ENCODE peak calls at places on chromosomes 1 and 21, in six cellular contexts. One of them, this sample, is unnamed.

GRCh38 chr1:63878914-63879313 is 105.1 kb downstream of the ROR1 start:
- DNase-seq in cardiac muscle cell: peak; percentile 31
- DNase-seq in endothelial cell of umbilical vein: no peak
- DNase-seq in upper lobe of left lung: no peak
- DNase-seq in breast epithelium: no peak
- DNase-seq in H9: no peak
- DNase-seq in this sample: no peak

GRCh38 chr1:181482521-181483083 is 715 bp upstream of the CACNA1E start:
- DNase-seq in upper lobe of left lung: peak; percentile 91
- DNase-seq in endothelial cell of umbilical vein: no peak
- DNase-seq in cardiac muscle cell: peak; percentile 17
- DNase-seq in H9: peak; percentile 74
- DNase-seq in breast epithelium: no peak
- DNase-seq in this sample: no peak

GRCh38 chr21:14215971-14216621 is at the start of gene RBM11:
- DNase-seq in cardiac muscle cell: peak; percentile 52
- DNase-seq in upper lobe of left lung: peak; percentile 94
- DNase-seq in endothelial cell of umbilical vein: peak; percentile 8
- DNase-seq in H9: peak; percentile 83
- DNase-seq in breast epithelium: peak; percentile 73
- DNase-seq in this sample: peak; percentile 78

GRCh38 chr1:29124366-29125236 is 898 bp upstream of the TMEM200B start:
- DNase-seq in endothelial cell of umbilical vein: peak; percentile 72
- DNase-seq in cardiac muscle cell: peak; percentile 93
- DNase-seq in breast epithelium: peak; percentile 73
- DNase-seq in H9: peak; percentile 91
- DNase-seq in upper lobe of left lung: peak; percentile 95
- DNase-seq in this sample: peak; percentile 71

GRCh38 chr1:178607718-178608408 is 95.0 kb downstream of the TEX35 start:
- DNase-seq in breast epithelium: no peak
- DNase-seq in endothelial cell of umbilical vein: no peak
- DNase-seq in H9: no peak
- DNase-seq in cardiac muscle cell: peak; percentile 58
- DNase-seq in upper lobe of left lung: no peak
- DNase-seq in this sample: no peak

GRCh38 chr1:110916669-110917306 is 43.8 kb downstream of the CD53 start:
- DNase-seq in upper lobe of left lung: no peak
- DNase-seq in H9: no peak
- DNase-seq in breast epithelium: no peak
- DNase-seq in endothelial cell of umbilical vein: peak; percentile 3
- DNase-seq in cardiac muscle cell: peak; percentile 20
- DNase-seq in this sample: no peak

GRCh38 chr1:80251591-80251990 is 1245.1 kb upstream of the ADGRL4 start:
- DNase-seq in H9: no peak
- DNase-seq in breast epithelium: no peak
- DNase-seq in endothelial cell of umbilical vein: no peak
- DNase-seq in cardiac muscle cell: no peak
- DNase-seq in upper lobe of left lung: no peak
- DNase-seq in this sample: no peak

GRCh38 chr1:211603191-211603701 is 24.3 kb upstream of the SLC30A1 start:
- DNase-seq in endothelial cell of umbilical vein: no peak
- DNase-seq in cardiac muscle cell: peak; percentile 37
- DNase-seq in upper lobe of left lung: no peak
- DNase-seq in H9: no peak
- DNase-seq in breast epithelium: no peak
- DNase-seq in this sample: no peak

GRCh38 chr1:180188679-180189175 is 34.1 kb downstream of the QSOX1 start:
- DNase-seq in H9: no peak
- DNase-seq in upper lobe of left lung: no peak
- DNase-seq in endothelial cell of umbilical vein: no peak
- DNase-seq in cardiac muscle cell: no peak
- DNase-seq in breast epithelium: no peak
- DNase-seq in this sample: peak; percentile 92

GRCh38 chr1:119139393-119139792 is 1.1 kb downstream of the WARS2 start:
- DNase-seq in upper lobe of left lung: no peak
- DNase-seq in breast epithelium: no peak
- DNase-seq in cardiac muscle cell: no peak
- DNase-seq in H9: no peak
- DNase-seq in endothelial cell of umbilical vein: no peak
- DNase-seq in this sample: no peak

GRCh38 chr1:248841702-248842395 is 3.8 kb downstream of the ZNF672 start:
- DNase-seq in endothelial cell of umbilical vein: peak; percentile 42
- DNase-seq in upper lobe of left lung: no peak
- DNase-seq in breast epithelium: no peak
- DNase-seq in cardiac muscle cell: peak; percentile 81
- DNase-seq in H9: peak; percentile 71
- DNase-seq in this sample: peak; percentile 74

DNA sequence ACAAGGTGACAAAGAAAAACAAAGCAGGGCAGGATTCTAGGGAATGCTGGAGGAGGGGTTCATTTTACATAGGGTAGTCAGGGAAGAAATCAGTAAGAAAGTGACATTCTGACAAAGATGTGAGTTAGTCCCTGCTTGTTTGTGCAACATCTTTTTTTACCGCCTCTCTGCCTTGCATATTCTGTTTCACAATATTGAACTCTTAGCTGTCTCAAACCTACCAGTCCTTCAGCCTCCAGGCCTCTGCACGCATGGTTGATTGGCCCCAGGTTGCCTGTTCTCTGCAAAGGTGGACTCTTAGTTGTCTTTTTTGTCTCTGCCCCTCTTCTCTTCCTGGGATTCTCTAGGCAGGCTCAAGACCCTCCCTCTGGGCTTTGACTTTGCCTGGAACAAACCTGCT is 152.2 kb upstream of the RUNX1 start:
- DNase-seq in H9: no peak
- DNase-seq in breast epithelium: no peak
- DNase-seq in cardiac muscle cell: no peak
- DNase-seq in upper lobe of left lung: no peak
- DNase-seq in endothelial cell of umbilical vein: no peak
- DNase-seq in this sample: no peak
- H3K27ac ChIP-seq in H9: no peak overlapping the region
- H3K27ac ChIP-seq in breast epithelium: no peak overlapping the region
- H3K27ac ChIP-seq in cardiac muscle cell: no peak overlapping the region
- H3K27ac ChIP-seq in upper lobe of left lung: no peak overlapping the region
- H3K27ac ChIP-seq in endothelial cell of umbilical vein: no peak overlapping the region
- H3K27ac ChIP-seq in this sample: no peak overlapping the region

GRCh38 chr1:154960446-154961136 is 991 bp downstream of the PYGO2 start:
- DNase-seq in endothelial cell of umbilical vein: peak; percentile 22
- DNase-seq in H9: no peak
- DNase-seq in cardiac muscle cell: no peak
- DNase-seq in breast epithelium: no peak
- DNase-seq in upper lobe of left lung: no peak
- DNase-seq in this sample: no peak

GRCh38 chr1:154961207-154961496 is 430 bp downstream of the PYGO2 start:
- DNase-seq in breast epithelium: no peak
- DNase-seq in cardiac muscle cell: no peak
- DNase-seq in endothelial cell of umbilical vein: no peak
- DNase-seq in upper lobe of left lung: no peak
- DNase-seq in H9: peak; percentile 79
- DNase-seq in this sample: peak; percentile 97

GRCh38 chr1:154958681-154959447 is 2.7 kb downstream of the PYGO2 start:
- DNase-seq in endothelial cell of umbilical vein: no peak
- DNase-seq in cardiac muscle cell: no peak
- DNase-seq in breast epithelium: no peak
- DNase-seq in H9: no peak
- DNase-seq in upper lobe of left lung: no peak
- DNase-seq in this sample: no peak

GRCh38 chr1:154957258-154957657 is 1.4 kb upstream of the PBXIP1 start:
- DNase-seq in breast epithelium: no peak
- DNase-seq in upper lobe of left lung: no peak
- DNase-seq in endothelial cell of umbilical vein: no peak
- DNase-seq in cardiac muscle cell: no peak
- DNase-seq in H9: no peak
- DNase-seq in this sample: no peak

GRCh38 chr1:154959448-154959825 is 2.1 kb downstream of the PYGO2 start:
- DNase-seq in H9: no peak
- DNase-seq in upper lobe of left lung: no peak
- DNase-seq in cardiac muscle cell: no peak
- DNase-seq in breast epithelium: no peak
- DNase-seq in endothelial cell of umbilical vein: no peak
- DNase-seq in this sample: no peak
- H3K27ac ChIP-seq in H9: no peak overlapping the region
- H3K27ac ChIP-seq in upper lobe of left lung: no peak overlapping the region
- H3K27ac ChIP-seq in cardiac muscle cell: no peak overlapping the region
- H3K27ac ChIP-seq in breast epithelium: no peak overlapping the region
- H3K27ac ChIP-seq in endothelial cell of umbilical vein: no peak overlapping the region
- H3K27ac ChIP-seq in this sample: no peak overlapping the region

DNA sequence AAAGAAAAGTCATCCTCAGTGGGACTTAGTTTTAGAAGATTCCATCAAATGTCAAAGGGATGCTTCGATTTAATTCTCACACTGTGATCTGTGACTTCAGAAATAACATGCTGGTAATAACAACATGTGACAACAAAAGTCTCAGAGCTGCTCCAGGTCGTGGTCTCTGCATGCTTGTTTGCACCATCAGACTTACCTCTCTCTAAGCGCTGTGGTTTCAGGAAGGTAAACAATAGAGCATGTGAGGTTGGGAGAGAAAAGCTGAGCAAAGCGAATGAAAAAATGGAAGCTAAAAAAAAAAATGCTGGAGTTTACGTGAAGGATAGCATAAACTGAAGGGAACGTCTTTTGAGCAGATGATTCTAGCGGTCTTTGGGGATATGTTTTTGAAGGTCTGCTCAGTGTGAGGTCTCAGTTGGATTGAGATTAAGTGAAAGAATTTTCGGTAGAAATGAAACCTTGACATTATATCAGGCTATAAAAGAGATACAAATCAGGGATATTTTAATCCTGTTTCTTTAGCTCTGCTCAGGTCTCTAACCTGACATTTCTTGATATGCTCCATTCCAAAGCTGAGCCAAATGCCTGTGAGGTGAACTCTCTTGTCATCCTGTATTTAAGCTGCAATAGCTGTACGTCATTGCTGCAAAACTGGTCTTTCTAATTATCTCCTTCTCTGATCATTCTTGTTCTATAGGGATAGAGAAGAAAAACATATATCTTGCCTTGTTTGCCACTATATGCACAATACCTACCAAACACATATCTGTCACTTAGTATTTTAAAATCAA is 86.5 kb downstream of the C1orf21 start:
- DNase-seq in endothelial cell of umbilical vein: no peak
- DNase-seq in breast epithelium: no peak
- DNase-seq in cardiac muscle cell: no peak
- DNase-seq in H9: no peak
- DNase-seq in upper lobe of left lung: no peak
- DNase-seq in this sample: no peak
- H3K27ac ChIP-seq in endothelial cell of umbilical vein: no peak overlapping the region
- H3K27ac ChIP-seq in breast epithelium: no peak overlapping the region
- H3K27ac ChIP-seq in cardiac muscle cell: no peak overlapping the region
- H3K27ac ChIP-seq in H9: no peak overlapping the region
- H3K27ac ChIP-seq in upper lobe of left lung: no peak overlapping the region
- H3K27ac ChIP-seq in this sample: no peak overlapping the region

GRCh38 chr1:112515311-112516009 is 6.7 kb downstream of the WNT2B start:
- DNase-seq in endothelial cell of umbilical vein: peak; percentile 17
- DNase-seq in upper lobe of left lung: no peak
- DNase-seq in breast epithelium: no peak
- DNase-seq in H9: peak; percentile 43
- DNase-seq in cardiac muscle cell: peak; percentile 76
- DNase-seq in this sample: no peak

GRCh38 chr1:112513112-112513870 is 4.5 kb downstream of the WNT2B start:
- DNase-seq in cardiac muscle cell: peak; percentile 67
- DNase-seq in breast epithelium: no peak
- DNase-seq in upper lobe of left lung: no peak
- DNase-seq in endothelial cell of umbilical vein: no peak
- DNase-seq in H9: no peak
- DNase-seq in this sample: no peak

GRCh38 chr1:112516141-112516540 is 7.4 kb downstream of the WNT2B start:
- DNase-seq in H9: no peak
- DNase-seq in cardiac muscle cell: no peak
- DNase-seq in endothelial cell of umbilical vein: no peak
- DNase-seq in upper lobe of left lung: no peak
- DNase-seq in breast epithelium: no peak
- DNase-seq in this sample: no peak

GRCh38 chr1:112517231-112517630 is 8.5 kb downstream of the WNT2B start:
- DNase-seq in H9: no peak
- DNase-seq in endothelial cell of umbilical vein: no peak
- DNase-seq in cardiac muscle cell: no peak
- DNase-seq in breast epithelium: no peak
- DNase-seq in upper lobe of left lung: peak; percentile 33
- DNase-seq in this sample: no peak

DNA sequence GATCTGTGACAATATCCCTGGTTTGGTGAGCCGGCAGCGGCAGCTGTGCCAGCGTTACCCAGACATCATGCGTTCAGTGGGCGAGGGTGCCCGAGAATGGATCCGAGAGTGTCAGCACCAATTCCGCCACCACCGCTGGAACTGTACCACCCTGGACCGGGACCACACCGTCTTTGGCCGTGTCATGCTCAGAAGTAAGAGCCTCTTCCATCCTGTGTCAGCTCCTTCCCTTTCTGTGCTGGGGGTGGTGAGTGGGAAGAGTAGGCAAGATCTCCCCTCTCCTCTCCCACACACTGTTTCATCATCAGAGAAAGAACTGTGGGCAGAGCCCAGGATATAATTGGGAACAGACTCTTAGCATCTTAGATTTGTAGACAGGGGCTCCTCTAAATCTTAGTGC is 6.1 kb downstream of the WNT2B start:
- DNase-seq in upper lobe of left lung: peak; percentile 43
- DNase-seq in endothelial cell of umbilical vein: no peak
- DNase-seq in cardiac muscle cell: no peak
- DNase-seq in H9: no peak
- DNase-seq in breast epithelium: no peak
- DNase-seq in this sample: no peak
- H3K27ac ChIP-seq in upper lobe of left lung: no peak overlapping the region
- H3K27ac ChIP-seq in endothelial cell of umbilical vein: no peak overlapping the region
- H3K27ac ChIP-seq in cardiac muscle cell: no peak overlapping the region
- H3K27ac ChIP-seq in H9: no peak overlapping the region
- H3K27ac ChIP-seq in breast epithelium: no peak overlapping the region
- H3K27ac ChIP-seq in this sample: no peak overlapping the region

GRCh38 chr1:67441183-67441582 is 11.0 kb upstream of the SERBP1 start:
- DNase-seq in breast epithelium: no peak
- DNase-seq in H9: no peak
- DNase-seq in cardiac muscle cell: peak; percentile 70
- DNase-seq in endothelial cell of umbilical vein: peak; percentile 80
- DNase-seq in upper lobe of left lung: no peak
- DNase-seq in this sample: no peak
- H3K27ac ChIP-seq in breast epithelium: peak overlapping the region; percentile 29
- H3K27ac ChIP-seq in H9: no peak overlapping the region
- H3K27ac ChIP-seq in cardiac muscle cell: peak overlapping the region; percentile 13
- H3K27ac ChIP-seq in endothelial cell of umbilical vein: no peak overlapping the region
- H3K27ac ChIP-seq in upper lobe of left lung: no peak overlapping the region
- H3K27ac ChIP-seq in this sample: peak overlapping the region; percentile 3

DNA sequence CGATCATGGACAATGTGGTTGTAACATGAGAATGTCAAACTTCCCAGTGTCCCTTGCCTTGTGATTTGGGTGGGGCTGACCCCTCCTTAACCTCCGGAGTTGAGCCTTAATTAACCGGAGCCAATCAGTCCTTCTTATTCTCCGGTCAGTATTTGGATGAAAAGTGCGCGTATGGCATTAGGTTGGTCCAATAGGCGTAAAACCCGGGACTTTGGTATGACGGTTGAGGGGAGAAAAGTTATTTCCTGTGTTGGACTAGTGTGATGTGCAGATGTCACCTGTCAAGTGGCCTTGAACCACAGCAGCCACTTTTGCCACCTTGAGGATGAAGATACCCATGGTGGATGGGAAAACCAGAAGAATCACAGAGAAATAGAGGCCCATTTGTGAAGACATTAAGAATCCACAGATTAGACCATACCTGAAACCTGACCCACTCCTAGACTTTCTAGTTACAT is 5.1 kb downstream of the PAFAH2 start:
- DNase-seq in breast epithelium: no peak
- DNase-seq in endothelial cell of umbilical vein: no peak
- DNase-seq in upper lobe of left lung: no peak
- DNase-seq in cardiac muscle cell: no peak
- DNase-seq in H9: no peak
- DNase-seq in this sample: no peak
- H3K27ac ChIP-seq in breast epithelium: no peak overlapping the region
- H3K27ac ChIP-seq in endothelial cell of umbilical vein: no peak overlapping the region
- H3K27ac ChIP-seq in upper lobe of left lung: no peak overlapping the region
- H3K27ac ChIP-seq in cardiac muscle cell: no peak overlapping the region
- H3K27ac ChIP-seq in H9: no peak overlapping the region
- H3K27ac ChIP-seq in this sample: peak overlapping the region; percentile 70

This sample was measured in WERI-Rb-1.